ENCODE peak calls at places on chromosomes 11 and 22, in ten cellular contexts. B, N, H, A, C, L, S, Y, P and G are unnamed samples.

GRCh38 chr22:45626198-45626651 is 45.4 kb upstream of the ATXN10 start:
- DNase-seq in B (no peak), N (no peak), H (no peak), A (no peak), C (peak; percentile 88), L (no peak), S (no peak), Y (no peak), P (no peak), G (no peak)

GRCh38 chr11:9208726-9209501 is 56.2 kb downstream of the DENND5A start:
- DNase-seq in B (no peak), N (no peak), H (no peak), A (no peak), C (no peak), L (no peak), S (no peak), Y (peak; percentile 26), P (no peak), G (no peak)

GRCh38 chr22:39935116-39935515 is 25.1 kb upstream of the TMA7B start:
- DNase-seq in B (no peak), N (no peak), H (no peak), A (no peak), C (no peak), L (no peak), S (no peak), Y (no peak), P (no peak), G (no peak)

GRCh38 chr11:118528511-118528910 is 1.2 kb downstream of the TTC36 start:
- DNase-seq in B (no peak), N (no peak), H (no peak), A (no peak), C (no peak), L (no peak), S (no peak), Y (no peak), P (no peak), G (no peak)

GRCh38 chr22:46592390-46592872 is 27.8 kb upstream of the GRAMD4 start:
- DNase-seq in B (peak; percentile 70), N (peak; percentile 71), H (peak; percentile 37), A (peak; percentile 16), C (no peak), L (no peak), S (peak; percentile 74), Y (no peak), P (no peak), G (peak; percentile 53)

GRCh38 chr11:34650528-34650927 is 29.6 kb downstream of the EHF start:
- DNase-seq in B (no peak), N (peak; percentile 22), H (no peak), A (no peak), C (no peak), L (no peak), S (no peak), Y (no peak), P (no peak), G (peak; percentile 35)

GRCh38 chr11:47858169-47858543 is 10.0 kb upstream of the NUP160 start:
- DNase-seq in B (no peak), N (peak; percentile 72), H (peak; percentile 57), A (peak; percentile 60), C (no peak), L (no peak), S (no peak), Y (no peak), P (no peak), G (no peak)

GRCh38 chr11:26234451-26234850 is 97.5 kb upstream of the ANO3 start:
- DNase-seq in B (no peak), N (peak; percentile 77), H (peak; percentile 73), A (no peak), C (no peak), L (no peak), S (no peak), Y (no peak), P (no peak), G (peak; percentile 26)

GRCh38 chr11:61762798-61763197 is 10.4 kb downstream of the MYRF start:
- DNase-seq in B (no peak), N (no peak), H (no peak), A (no peak), C (no peak), L (no peak), S (no peak), Y (peak; percentile 47), P (peak; percentile 79), G (no peak)

GRCh38 chr22:23150762-23151161 is 5.5 kb downstream of the RAB36 start:
- DNase-seq in B (no peak), N (no peak), H (no peak), A (no peak), C (no peak), L (no peak), S (no peak), Y (no peak), P (no peak), G (no peak)

GRCh38 chr11:10807629-10808552 is 835 bp downstream of the EIF4G2 start:
- DNase-seq in B (peak; percentile 85), N (peak; percentile 37), H (peak; percentile 63), A (no peak), C (peak; percentile 61), L (peak; percentile 83), S (peak; percentile 87), Y (peak; percentile 52), P (peak; percentile 58), G (peak; percentile 5)

GRCh38 chr22:36197601-36198146 is 3.9 kb downstream of the APOL4 start:
- DNase-seq in B (no peak), N (no peak), H (no peak), A (no peak), C (no peak), L (no peak), S (no peak), Y (peak; percentile 39), P (peak; percentile 50), G (no peak)

GRCh38 chr11:1761857-1762536 is 1.7 kb downstream of the CTSD start:
- DNase-seq in B (no peak), N (no peak), H (no peak), A (no peak), C (no peak), L (peak; percentile 65), S (no peak), Y (no peak), P (no peak), G (no peak)

GRCh38 chr22:19808873-19809478 is 45.7 kb downstream of the GNB1L start:
- DNase-seq in B (no peak), N (no peak), H (no peak), A (no peak), C (no peak), L (no peak), S (no peak), Y (no peak), P (no peak), G (no peak)

GRCh38 chr22:24087071-24087795 is 76.1 kb downstream of the CABIN1 start:
- DNase-seq in B (peak; percentile 56), N (no peak), H (no peak), A (no peak), C (no peak), L (no peak), S (no peak), Y (no peak), P (no peak), G (no peak)

GRCh38 chr11:122706689-122707088 is 51.2 kb downstream of the UBASH3B start:
- DNase-seq in B (no peak), N (peak; percentile 87), H (no peak), A (no peak), C (no peak), L (no peak), S (no peak), Y (no peak), P (no peak), G (peak; percentile 74)

GRCh38 chr11:64742087-64742939 is 1.6 kb downstream of the RASGRP2 start:
- DNase-seq in B (no peak), N (no peak), H (no peak), A (no peak), C (no peak), L (no peak), S (no peak), Y (peak; percentile 40), P (no peak), G (no peak)

GRCh38 chr11:66026017-66026529 is at the start of gene CATSPER1:
- DNase-seq in B (no peak), N (no peak), H (no peak), A (no peak), C (no peak), L (no peak), S (no peak), Y (no peak), P (no peak), G (no peak)

GRCh38 chr11:61510178-61510979 is 1.8 kb downstream of the LRRC10B start:
- DNase-seq in B (no peak), N (no peak), H (no peak), A (no peak), C (no peak), L (no peak), S (no peak), Y (no peak), P (no peak), G (no peak)

GRCh38 chr11:57656936-57657289 is 649 bp upstream of the CLP1 start:
- DNase-seq in B (no peak), N (no peak), H (no peak), A (no peak), C (no peak), L (no peak), S (no peak), Y (no peak), P (no peak), G (no peak)
- H3K4me3 ChIP-seq in B (peak overlapping the region; percentile 67), N (peak overlapping the region; percentile 48), H (peak overlapping the region; percentile 20), A (peak overlapping the region; percentile 69), C (peak overlapping the region; percentile 70), L (peak overlapping the region; percentile 76), S (peak overlapping the region; percentile 85), Y (peak overlapping the region; percentile 14), P (peak overlapping the region; percentile 85), G (peak overlapping the region; percentile 76)

DNA sequence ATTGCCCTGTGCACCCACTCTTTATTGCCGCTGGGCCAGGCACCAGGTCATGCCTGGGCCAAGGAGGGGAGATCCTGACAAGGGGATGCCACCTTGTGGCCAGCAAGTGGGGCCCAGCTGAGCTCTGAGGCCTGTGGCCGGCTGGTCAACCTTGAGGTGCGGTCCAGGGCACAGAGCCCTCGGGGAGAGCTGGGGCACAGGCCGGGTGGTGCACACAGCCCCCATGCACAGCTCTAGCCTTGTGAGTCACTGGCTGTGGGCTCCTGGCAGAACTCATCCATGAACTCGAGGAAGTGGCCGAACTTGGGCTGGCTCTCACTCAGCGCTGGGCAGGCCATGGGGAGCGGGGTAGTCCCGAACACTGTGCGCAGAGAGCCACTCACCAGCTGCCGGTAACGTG is 94.3 kb downstream of the RNF169 start:
- DNase-seq in B (no peak), N (no peak), H (no peak), A (no peak), C (no peak), L (no peak), S (no peak), Y (no peak), P (no peak), G (no peak)
- H3K4me3 ChIP-seq in B (no peak overlapping the region), N (no peak overlapping the region), H (no peak overlapping the region), A (no peak overlapping the region), C (no peak overlapping the region), L (no peak overlapping the region), S (no peak overlapping the region), Y (no peak overlapping the region), P (no peak overlapping the region), G (no peak overlapping the region)

GRCh38 chr11:31512117-31512516 is 2.5 kb downstream of the ELP4 start:
- DNase-seq in B (no peak), N (no peak), H (no peak), A (no peak), C (no peak), L (no peak), S (no peak), Y (no peak), P (no peak), G (no peak)
- H3K4me3 ChIP-seq in B (no peak overlapping the region), N (no peak overlapping the region), H (no peak overlapping the region), A (no peak overlapping the region), C (no peak overlapping the region), L (no peak overlapping the region), S (no peak overlapping the region), Y (no peak overlapping the region), P (no peak overlapping the region), G (no peak overlapping the region)

GRCh38 chr11:111513240-111513605 is 1.0 kb upstream of the BTG4 start:
- DNase-seq in B (no peak), N (no peak), H (peak; percentile 2), A (no peak), C (no peak), L (no peak), S (no peak), Y (no peak), P (no peak), G (no peak)
- H3K4me3 ChIP-seq in B (no peak overlapping the region), N (no peak overlapping the region), H (no peak overlapping the region), A (no peak overlapping the region), C (no peak overlapping the region), L (peak overlapping the region; percentile 65), S (no peak overlapping the region), Y (no peak overlapping the region), P (no peak overlapping the region), G (peak overlapping the region; percentile 44)